ENCODE peak calls at places on chromosomes 11 and 22, in five cellular contexts. N, K, L, E and B are unnamed samples.

GRCh38 chr11:126507646-126508045 is 152.2 kb downstream of the ST3GAL4 start:
- DNase-seq in N (no peak), K (no peak), L (no peak), E (no peak), B (no peak)

GRCh38 chr22:49929553-49929979 is 11.1 kb downstream of the CRELD2 start:
- DNase-seq in N (peak), K (no peak), L (peak), E (peak), B (no peak)

GRCh38 chr11:20162824-20163777 is 2.8 kb upstream of the DBX1 start:
- DNase-seq in N (peak), K (peak), L (peak), E (peak), B (no peak)

GRCh38 chr11:44538375-44539054 is 26.9 kb upstream of the CD82 start:
- DNase-seq in N (peak), K (peak), L (peak), E (peak), B (peak)

GRCh38 chr11:12868315-12869073 is 140.6 kb upstream of the RASSF10 start:
- DNase-seq in N (no peak), K (peak), L (no peak), E (no peak), B (no peak)

GRCh38 chr11:78076733-78077403 is 2.8 kb downstream of the NDUFC2 start:
- DNase-seq in N (no peak), K (no peak), L (no peak), E (no peak), B (no peak)

GRCh38 chr11:32562839-32563599 is 20.6 kb upstream of the EIF3M start:
- DNase-seq in N (no peak), K (no peak), L (no peak), E (no peak), B (no peak)

GRCh38 chr11:36088234-36088975 is 144.5 kb downstream of the LDLRAD3 start:
- DNase-seq in N (no peak), K (peak), L (no peak), E (no peak), B (no peak)

GRCh38 chr11:82978422-82979099 is 77.0 kb downstream of the DDIAS start:
- DNase-seq in N (no peak), K (peak), L (no peak), E (no peak), B (no peak)

GRCh38 chr22:27105142-27106025 is 448.0 kb downstream of the MIAT start:
- DNase-seq in N (no peak), K (peak), L (no peak), E (no peak), B (no peak)

GRCh38 chr22:33328789-33329296 is 270.7 kb upstream of the SYN3 start:
- DNase-seq in N (peak), K (peak), L (no peak), E (no peak), B (no peak)

GRCh38 chr11:111459506-111460270 is 52.5 kb downstream of the BTG4 start:
- DNase-seq in N (no peak), K (no peak), L (no peak), E (no peak), B (no peak)

GRCh38 chr11:86775342-86775741 is 25.0 kb upstream of the PRSS23 start:
- DNase-seq in N (no peak), K (no peak), L (no peak), E (no peak), B (no peak)

GRCh38 chr22:27624042-27624441 is 177.5 kb downstream of the MN1 start:
- DNase-seq in N (no peak), K (no peak), L (no peak), E (no peak), B (no peak)

GRCh38 chr22:48669226-48669625 is 1158.4 kb downstream of the BRD1 start:
- DNase-seq in N (no peak), K (no peak), L (no peak), E (no peak), B (no peak)

GRCh38 chr22:31343235-31344191 is 2.6 kb downstream of the PATZ1 start:
- DNase-seq in N (peak), K (no peak), L (peak), E (peak), B (no peak)

GRCh38 chr22:46780453-46780852 is 18.0 kb downstream of the TBC1D22A start:
- DNase-seq in N (no peak), K (no peak), L (no peak), E (no peak), B (no peak)

DNA sequence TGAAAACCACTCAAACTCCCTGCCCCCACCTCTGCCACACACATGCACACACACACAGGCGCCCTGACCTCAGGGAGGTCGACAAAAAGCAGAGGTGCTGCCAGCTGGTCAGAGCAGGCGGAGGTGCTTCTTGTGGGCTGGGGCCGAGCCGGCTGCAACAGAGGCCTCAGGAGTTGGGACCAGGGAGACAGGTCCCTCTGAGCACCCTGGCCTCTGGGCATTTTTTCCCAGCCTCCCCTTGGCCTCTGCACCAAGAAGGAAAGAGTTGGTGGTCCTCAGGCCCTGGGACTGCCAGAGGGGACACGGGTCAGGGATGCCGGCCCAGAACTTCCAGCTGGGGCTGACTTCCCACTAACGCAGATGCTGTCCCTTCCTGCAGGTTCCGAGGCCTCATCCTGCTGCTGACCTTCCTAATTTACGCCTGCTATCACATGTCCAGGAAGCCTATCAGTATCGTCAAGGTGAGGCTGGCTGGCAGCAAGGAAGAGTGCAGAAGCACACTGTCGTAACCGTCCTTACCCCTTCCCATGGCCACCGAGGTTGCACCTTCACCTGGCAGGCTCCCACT is 13.4 kb downstream of the SLC37A2 start:
- DNase-seq in N (no peak), K (no peak), L (no peak), E (no peak), B (no peak)
- TF ChIP-seq CTCF in N (no peak), K (no peak), L (no peak), E (no peak), B (no peak)

GRCh38 chr11:113408887-113409286 is 21.3 kb downstream of the ANKK1 start:
- DNase-seq in N (no peak), K (no peak), L (no peak), E (no peak), B (no peak)
- TF ChIP-seq CTCF in N (no peak), K (no peak), L (no peak), E (no peak), B (no peak)

GRCh38 chr11:130637566-130637965 is 189.1 kb downstream of the ADAMTS15 start:
- DNase-seq in N (no peak), K (no peak), L (no peak), E (no peak), B (no peak)

GRCh38 chr11:130636672-130637463 is 188.4 kb downstream of the ADAMTS15 start:
- DNase-seq in N (peak), K (peak), L (no peak), E (no peak), B (no peak)

GRCh38 chr11:130638048-130638447 is 189.6 kb downstream of the ADAMTS15 start:
- DNase-seq in N (no peak), K (no peak), L (no peak), E (no peak), B (no peak)

GRCh38 chr11:130639369-130639768 is 190.9 kb downstream of the ADAMTS15 start:
- DNase-seq in N (no peak), K (no peak), L (no peak), E (no peak), B (no peak)

DNA sequence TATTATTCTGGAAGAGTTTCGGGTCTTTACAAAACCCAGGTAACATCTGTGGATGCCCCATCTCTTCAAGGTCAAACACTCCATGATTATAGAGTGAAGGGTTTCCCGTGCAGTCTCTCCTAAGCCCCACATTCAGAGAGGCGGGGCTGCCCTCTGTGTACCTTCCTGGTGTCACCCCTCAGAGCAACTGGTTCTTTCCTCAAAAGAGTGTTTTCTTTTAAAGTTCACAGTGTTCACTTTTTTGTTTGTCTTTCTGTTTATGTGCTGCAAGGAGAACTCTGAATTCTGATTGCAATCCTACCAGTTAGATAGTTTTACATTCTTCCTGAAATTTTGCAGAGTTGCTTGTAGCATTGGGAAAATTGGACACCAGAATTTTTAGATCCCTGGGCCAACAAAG is 190.2 kb downstream of the ADAMTS15 start:
- DNase-seq in N (no peak), K (no peak), L (no peak), E (no peak), B (no peak)
- TF ChIP-seq CTCF in N (no peak), K (no peak), L (no peak), E (no peak), B (no peak)

GRCh38 chr22:35589736-35590079 is 27.4 kb downstream of the MB start:
- DNase-seq in N (no peak), K (no peak), L (no peak), E (no peak), B (no peak)

GRCh38 chr22:35587896-35588295 is 29.2 kb downstream of the MB start:
- DNase-seq in N (no peak), K (no peak), L (no peak), E (no peak), B (no peak)

GRCh38 chr22:35587447-35587870 is 29.7 kb downstream of the MB start:
- DNase-seq in N (peak), K (no peak), L (no peak), E (no peak), B (no peak)

GRCh38 chr22:35590634-35591295 is 26.4 kb downstream of the MB start:
- DNase-seq in N (peak), K (no peak), L (no peak), E (no peak), B (no peak)

GRCh38 chr22:35589071-35589735 is 27.9 kb downstream of the MB start:
- DNase-seq in N (peak), K (peak), L (no peak), E (no peak), B (peak)
- TF ChIP-seq CTCF in N (no peak), K (no peak), L (no peak), E (no peak), B (no peak)

GRCh38 chr11:76859708-76860233 is 947 bp upstream of the ACER3 start:
- DNase-seq in N (no peak), K (no peak), L (no peak), E (no peak), B (no peak)

GRCh38 chr11:76857776-76858461 is 2.8 kb upstream of the ACER3 start:
- DNase-seq in N (no peak), K (no peak), L (no peak), E (no peak), B (peak)

GRCh38 chr11:76861490-76861953 is 804 bp downstream of the ACER3 start:
- DNase-seq in N (no peak), K (no peak), L (peak), E (no peak), B (no peak)

GRCh38 chr11:76863196-76863777 is 2.6 kb downstream of the ACER3 start:
- DNase-seq in N (no peak), K (no peak), L (peak), E (no peak), B (peak)

DNA sequence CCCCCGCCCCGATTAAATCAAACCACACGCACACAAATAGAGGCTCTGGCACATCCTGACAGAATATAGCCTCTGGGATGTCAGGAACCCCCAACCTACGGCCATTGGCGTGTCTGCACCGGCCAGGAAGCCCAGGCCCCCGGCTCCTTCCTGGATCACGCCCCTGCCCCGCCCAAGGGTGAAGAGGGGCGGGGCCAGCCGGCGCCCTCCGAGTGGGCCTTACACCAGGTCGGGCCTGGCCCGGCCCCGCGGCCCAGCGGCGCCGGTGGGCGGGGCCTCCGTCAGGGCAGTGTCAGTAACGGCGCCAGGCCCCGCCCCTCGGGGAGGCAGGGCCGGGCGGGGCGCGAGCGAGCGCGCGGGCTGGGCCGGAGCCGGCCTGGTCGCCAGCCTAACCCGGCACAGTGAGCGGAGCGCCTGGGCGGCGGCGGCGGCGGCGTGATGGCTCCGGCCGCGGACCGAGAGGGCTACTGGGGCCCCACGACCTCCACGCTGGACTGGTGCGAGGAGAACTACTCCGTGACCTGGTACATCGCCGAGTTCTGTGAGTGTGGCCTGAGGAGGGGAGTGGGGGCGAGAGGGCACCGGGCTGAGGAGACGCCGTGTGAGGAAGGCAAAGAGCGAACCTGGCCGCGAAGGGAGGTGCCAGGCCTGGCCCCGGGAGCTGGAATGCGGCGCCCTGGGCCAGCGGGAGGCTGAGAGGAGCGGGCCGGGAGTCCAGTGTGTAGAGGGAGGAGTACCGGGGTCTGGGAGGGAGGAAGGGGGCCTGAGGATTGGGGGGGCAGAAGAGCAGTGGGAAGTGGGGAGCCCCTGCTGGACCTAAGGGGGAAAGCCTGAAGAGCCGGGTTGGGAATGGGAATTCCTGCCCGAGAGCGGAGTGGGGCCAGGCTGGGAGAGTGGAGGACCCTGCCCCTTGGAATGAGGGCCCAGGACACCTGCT is at the start of gene ACER3:
- DNase-seq in N (peak), K (peak), L (peak), E (peak), B (peak)
- TF ChIP-seq CTCF in N (no peak), K (peak), L (no peak), E (no peak), B (no peak)

GRCh38 chr11:128520206-128520885 is 67.0 kb downstream of the ETS1 start:
- DNase-seq in N (no peak), K (no peak), L (peak), E (no peak), B (no peak)
- TF ChIP-seq CTCF in N (no peak), K (no peak), L (no peak), E (no peak), B (no peak)

GRCh38 chr22:44640618-44641155 is 61.3 kb upstream of the PRR5 start:
- DNase-seq in N (no peak), K (no peak), L (no peak), E (no peak), B (no peak)
- TF ChIP-seq CTCF in N (no peak), K (no peak), L (no peak), E (no peak), B (no peak)